ENCODE peak calls at places on chromosomes 12 and 14, in ten cellular contexts. Q, C, B, F, R, V, H, U, K and P are unnamed samples.

GRCh38 chr12:85835810-85836715 is at the start of gene RASSF9:
- DNase-seq in Q (peak; percentile 76), C (peak; percentile 78), B (no peak), F (peak; percentile 77), R (peak; percentile 78), V (no peak), H (no peak), U (peak; percentile 2), K (peak; percentile 56), P (no peak)

GRCh38 chr14:25231006-25231405 is 181.1 kb upstream of the STXBP6 start:
- DNase-seq in Q (no peak), C (no peak), B (no peak), F (no peak), R (no peak), V (no peak), H (no peak), U (no peak), K (no peak), P (no peak)

GRCh38 chr12:68341822-68342221 is 9.7 kb upstream of the MDM1 start:
- DNase-seq in Q (no peak), C (no peak), B (no peak), F (no peak), R (no peak), V (no peak), H (no peak), U (no peak), K (no peak), P (no peak)

GRCh38 chr14:105884808-105885281 is 358.5 kb downstream of the TMEM121 start:
- DNase-seq in Q (no peak), C (peak; percentile 22), B (no peak), F (no peak), R (peak; percentile 9), V (no peak), H (no peak), U (no peak), K (peak; percentile 35), P (peak; percentile 3)

GRCh38 chr12:92987362-92987761 is 58.3 kb upstream of the EEA1 start:
- DNase-seq in Q (no peak), C (no peak), B (no peak), F (peak; percentile 68), R (no peak), V (no peak), H (no peak), U (peak; percentile 87), K (no peak), P (no peak)

GRCh38 chr14:40221428-40221827 is 789.2 kb upstream of the FBXO33 start:
- DNase-seq in Q (no peak), C (no peak), B (no peak), F (no peak), R (no peak), V (no peak), H (no peak), U (no peak), K (no peak), P (no peak)

GRCh38 chr14:70642313-70643235 is 858 bp downstream of the TTC9 start:
- DNase-seq in Q (no peak), C (peak; percentile 83), B (peak; percentile 63), F (no peak), R (no peak), V (no peak), H (no peak), U (peak; percentile 73), K (no peak), P (peak; percentile 69)

GRCh38 chr14:101369916-101370592 is 191.2 kb upstream of the DIO3 start:
- DNase-seq in Q (peak; percentile 26), C (no peak), B (no peak), F (no peak), R (no peak), V (no peak), H (no peak), U (no peak), K (no peak), P (peak; percentile 5)

GRCh38 chr12:51001799-51002198 is 24.4 kb downstream of the SLC11A2 start:
- DNase-seq in Q (no peak), C (no peak), B (no peak), F (no peak), R (no peak), V (no peak), H (no peak), U (no peak), K (no peak), P (no peak)

GRCh38 chr12:51004504-51004903 is 21.7 kb downstream of the SLC11A2 start:
- DNase-seq in Q (no peak), C (no peak), B (no peak), F (no peak), R (no peak), V (no peak), H (no peak), U (no peak), K (no peak), P (no peak)

GRCh38 chr12:51005671-51006070 is 20.5 kb downstream of the SLC11A2 start:
- DNase-seq in Q (peak; percentile 50), C (no peak), B (no peak), F (no peak), R (no peak), V (no peak), H (no peak), U (no peak), K (no peak), P (no peak)

GRCh38 chr12:50999139-50999538 is 27.0 kb downstream of the SLC11A2 start:
- DNase-seq in Q (no peak), C (no peak), B (no peak), F (no peak), R (no peak), V (no peak), H (no peak), U (no peak), K (no peak), P (no peak)

DNA sequence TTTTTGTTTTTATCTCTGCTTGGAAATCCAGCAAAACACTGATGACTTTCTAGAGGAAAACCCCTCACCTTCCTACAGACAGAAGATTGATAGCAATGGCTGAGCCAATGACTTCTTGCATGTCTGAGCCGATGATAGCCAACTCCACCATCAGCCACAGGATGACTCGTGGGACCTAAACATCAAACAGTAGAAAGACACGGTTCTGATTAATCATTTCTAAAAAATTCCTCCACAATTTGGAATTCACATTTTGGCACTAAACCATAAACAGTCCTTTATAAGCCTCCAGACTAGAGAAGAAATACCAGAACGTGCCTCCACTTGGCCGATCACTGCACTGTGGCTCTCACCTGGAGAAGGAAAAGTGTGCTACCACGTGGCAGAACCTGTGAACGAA is 25.9 kb downstream of the SLC11A2 start:
- DNase-seq in Q (no peak), C (no peak), B (no peak), F (no peak), R (no peak), V (no peak), H (no peak), U (no peak), K (no peak), P (no peak)
- TF ChIP-seq CTCF in Q (no peak), C (no peak), B (no peak), F (no peak), R (no peak), V (no peak), H (no peak), U (no peak), K (no peak), P (no peak)

GRCh38 chr12:22532317-22532716 is 12.0 kb downstream of the C2CD5 start:
- DNase-seq in Q (no peak), C (no peak), B (no peak), F (no peak), R (no peak), V (no peak), H (no peak), U (no peak), K (no peak), P (no peak)

GRCh38 chr12:22531205-22531604 is 13.1 kb downstream of the C2CD5 start:
- DNase-seq in Q (no peak), C (no peak), B (no peak), F (no peak), R (no peak), V (no peak), H (no peak), U (no peak), K (no peak), P (no peak)

GRCh38 chr12:22527999-22528398 is 16.3 kb downstream of the C2CD5 start:
- DNase-seq in Q (no peak), C (no peak), B (no peak), F (peak; percentile 20), R (no peak), V (no peak), H (no peak), U (no peak), K (no peak), P (no peak)

GRCh38 chr12:22526836-22527235 is 17.5 kb downstream of the C2CD5 start:
- DNase-seq in Q (no peak), C (no peak), B (no peak), F (no peak), R (no peak), V (no peak), H (no peak), U (no peak), K (no peak), P (no peak)

DNA sequence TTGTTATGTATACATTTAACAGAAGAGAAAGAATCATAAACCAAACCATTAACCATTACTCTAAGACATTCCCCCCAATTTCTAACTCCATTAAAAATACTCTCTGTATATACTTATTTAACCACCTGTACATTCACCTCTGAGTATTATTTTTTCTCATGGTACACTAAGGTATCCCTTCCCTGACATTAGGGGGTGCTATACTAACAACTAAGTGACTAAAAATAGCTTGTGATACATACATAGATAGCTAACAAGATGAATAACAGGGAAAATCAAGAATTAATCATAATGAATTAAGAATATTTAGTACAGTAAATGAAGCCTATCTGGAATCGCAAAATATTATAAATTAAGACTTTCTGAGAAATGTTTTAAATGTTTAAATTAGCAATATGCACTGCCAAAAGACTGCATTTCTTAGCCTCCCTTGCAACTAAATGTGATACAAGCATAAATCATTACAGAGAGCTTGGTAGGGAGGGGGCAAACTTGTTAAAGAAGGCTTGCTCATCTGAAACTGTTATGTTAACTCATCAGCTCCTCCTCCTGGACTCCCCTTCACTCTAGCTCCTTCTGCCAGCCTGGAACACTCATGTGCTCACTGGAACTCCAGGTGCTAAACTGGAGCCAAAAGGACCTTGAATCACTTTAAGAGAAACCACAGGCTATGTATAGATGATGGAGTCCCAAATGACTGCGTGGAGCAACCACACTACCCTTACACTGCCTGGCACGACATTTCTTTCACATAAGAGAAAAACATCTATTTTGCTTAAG is 14.9 kb downstream of the C2CD5 start:
- DNase-seq in Q (no peak), C (no peak), B (no peak), F (no peak), R (no peak), V (no peak), H (no peak), U (peak; percentile 29), K (no peak), P (peak; percentile 21)
- TF ChIP-seq CTCF in Q (peak; percentile 15), C (peak; percentile 49), B (peak; percentile 40), F (peak; percentile 26), R (peak; percentile 51), V (no peak), H (peak; percentile 66), U (peak; percentile 33), K (peak; percentile 57), P (peak; percentile 19)

DNA sequence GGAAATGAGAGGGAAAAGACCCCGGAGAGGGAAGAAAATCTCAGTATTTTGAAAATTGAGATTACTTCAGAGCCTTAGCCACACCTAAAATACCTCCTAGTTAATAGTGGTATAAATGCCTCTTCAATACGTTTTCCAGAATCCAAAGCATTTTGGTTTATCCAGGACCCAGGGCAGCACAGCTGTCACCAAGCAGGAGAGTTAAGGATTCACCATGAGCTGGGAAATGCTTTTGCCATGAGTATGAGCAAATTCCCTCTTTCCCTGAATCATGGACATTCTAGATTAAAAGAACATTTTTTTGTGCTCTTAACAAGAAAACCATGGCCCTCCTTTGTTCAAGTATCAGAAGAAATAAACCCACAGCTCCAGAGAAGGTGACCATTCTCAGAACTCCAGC is 21.8 kb upstream of the RTRAF start:
- DNase-seq in Q (no peak), C (no peak), B (no peak), F (no peak), R (no peak), V (no peak), H (no peak), U (no peak), K (no peak), P (no peak)
- TF ChIP-seq CTCF in Q (no peak), C (no peak), B (no peak), F (no peak), R (no peak), V (no peak), H (no peak), U (no peak), K (no peak), P (no peak)

DNA sequence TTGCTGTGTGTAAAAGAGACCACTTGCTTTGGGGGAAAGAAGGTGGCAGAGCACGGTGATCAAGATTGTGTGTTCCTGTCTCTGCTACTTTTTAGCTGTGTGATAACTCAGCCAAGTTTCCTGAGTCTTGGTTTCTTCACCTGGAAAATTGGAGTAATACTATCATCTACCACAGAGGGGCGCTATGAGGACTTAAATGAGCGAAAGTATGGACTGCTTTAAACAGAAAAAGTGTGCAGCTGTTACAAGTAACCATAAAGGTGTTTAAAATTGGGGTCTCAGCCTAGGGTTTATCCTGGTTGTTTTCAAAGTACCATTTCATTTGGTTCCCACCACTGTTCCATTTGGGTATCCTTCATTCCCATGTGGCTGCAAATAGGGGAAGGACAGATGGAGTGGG is 65.9 kb upstream of the WSCD2 start:
- DNase-seq in Q (no peak), C (no peak), B (no peak), F (no peak), R (no peak), V (no peak), H (no peak), U (peak; percentile 29), K (no peak), P (no peak)
- TF ChIP-seq CTCF in Q (no peak), C (no peak), B (peak; percentile 52), F (peak; percentile 37), R (peak; percentile 23), V (no peak), H (no peak), U (peak; percentile 46), K (peak; percentile 8), P (peak; percentile 24)